ENCODE peak calls at places on chromosomes 7 and 10, in seven cellular contexts. Y is T-helper 2 cell, Q is nucleus accumbens, W is T-helper 17 cell, M is LoVo, O is COR-L47, K is fibroblast of lung. C is an unnamed sample.

GRCh38 chr10:129754211-129755050 is 209.6 kb downstream of the EBF3 start:
- DNase-seq in K (no peak), Q (no peak), M (no peak), W (no peak), O (no peak), Y (no peak), C (no peak)

GRCh38 chr10:91796332-91797076 is 1.7 kb upstream of the TNKS2 start:
- DNase-seq in O (peak), Q (no peak), Y (peak), W (peak), M (peak), K (no peak), C (peak)

GRCh38 chr7:132942721-132943120 is 139.2 kb downstream of the CHCHD3 start:
- DNase-seq in O (no peak), Q (no peak), W (no peak), Y (no peak), K (peak), M (no peak), C (no peak)

GRCh38 chr10:113179270-113179669 is 229.2 kb downstream of the TCF7L2 start:
- DNase-seq in M (no peak), K (no peak), W (no peak), Q (no peak), Y (no peak), O (no peak), C (no peak)

GRCh38 chr10:24370877-24371276 is 161.9 kb downstream of the KIAA1217 start:
- DNase-seq in Y (no peak), W (no peak), Q (no peak), K (no peak), M (no peak), O (no peak), C (no peak)

GRCh38 chr7:3043544-3044395 is at the start of gene CARD11:
- DNase-seq in Q (no peak), M (no peak), W (peak), K (peak), Y (peak), O (no peak), C (no peak)

GRCh38 chr7:85529831-85530230 is 343.0 kb upstream of the SEMA3D start:
- DNase-seq in M (no peak), K (peak), O (no peak), W (no peak), Q (no peak), Y (no peak), C (no peak)

GRCh38 chr7:6149996-6150395 is 118.8 kb downstream of the ANKRD61 start:
- DNase-seq in M (no peak), Q (no peak), W (no peak), Y (no peak), O (no peak), K (no peak), C (no peak)

GRCh38 chr7:107860981-107861652 is 29.9 kb upstream of the DLD start:
- DNase-seq in K (peak), Q (no peak), W (no peak), Y (no peak), O (no peak), M (no peak), C (peak)

GRCh38 chr7:26900283-26900682 is 35.9 kb upstream of the SKAP2 start:
- DNase-seq in Y (no peak), Q (no peak), W (no peak), O (peak), M (no peak), K (no peak), C (no peak)

GRCh38 chr7:100490483-100491191 is 6.9 kb downstream of the NYAP1 start:
- DNase-seq in Q (no peak), O (peak), W (no peak), K (no peak), M (no peak), Y (no peak), C (no peak)

GRCh38 chr7:130901209-130901783 is 167.3 kb upstream of the KLF14 start:
- DNase-seq in W (no peak), Y (no peak), M (peak), Q (no peak), K (peak), O (no peak), C (no peak)

GRCh38 chr10:56231436-56231835 is 129.6 kb downstream of the ZWINT start:
- DNase-seq in M (no peak), K (no peak), O (no peak), W (no peak), Q (no peak), Y (no peak), C (no peak)

GRCh38 chr7:24964177-24964576 is 15.8 kb downstream of the OSBPL3 start:
- DNase-seq in M (no peak), Y (no peak), O (no peak), W (no peak), Q (no peak), K (no peak), C (no peak)

GRCh38 chr7:42407311-42407710 is 170.3 kb upstream of the GLI3 start:
- DNase-seq in W (no peak), K (no peak), Y (no peak), Q (no peak), M (no peak), O (no peak), C (no peak)

GRCh38 chr10:132554991-132555647 is 17.5 kb downstream of the INPP5A start:
- DNase-seq in M (no peak), O (no peak), W (no peak), Q (no peak), K (no peak), Y (no peak), C (peak)

GRCh38 chr7:74288034-74288881 is 949 bp upstream of the CLIP2 start:
- DNase-seq in O (no peak), Q (no peak), K (peak), Y (no peak), W (no peak), M (no peak), C (no peak)

GRCh38 chr7:75565129-75565528 is 73.0 kb downstream of the SPDYE5 start:
- DNase-seq in Y (no peak), K (peak), O (no peak), M (no peak), Q (no peak), W (no peak), C (no peak)

GRCh38 chr10:111093741-111094380 is 17.0 kb downstream of the ADRA2A start:
- DNase-seq in W (no peak), K (peak), M (no peak), O (no peak), Y (no peak), Q (no peak), C (no peak)

GRCh38 chr7:41065663-41066062 is 637.2 kb downstream of the INHBA start:
- DNase-seq in W (no peak), K (no peak), Y (no peak), M (peak), O (no peak), Q (no peak), C (no peak)

GRCh38 chr10:69879628-69880257 is 78.0 kb downstream of the COL13A1 start:
- DNase-seq in K (no peak), Q (no peak), O (no peak), M (no peak), Y (no peak), W (no peak), C (no peak)

GRCh38 chr10:36534471-36535002 is 590.9 kb upstream of the ANKRD30A start:
- DNase-seq in W (no peak), M (no peak), K (peak), O (no peak), Q (no peak), Y (no peak), C (no peak)

GRCh38 chr10:93406367-93407145 is 75.6 kb downstream of the MYOF start:
- DNase-seq in Q (no peak), Y (no peak), W (no peak), K (peak), O (no peak), M (no peak), C (no peak)

GRCh38 chr10:92074126-92074887 is 150.7 kb downstream of the BTAF1 start:
- DNase-seq in Q (no peak), Y (no peak), W (no peak), M (no peak), O (no peak), K (no peak), C (no peak)

GRCh38 chr7:137458399-137458798 is 114.9 kb upstream of the PTN start:
- DNase-seq in K (no peak), O (no peak), Y (no peak), M (no peak), Q (no peak), W (no peak), C (no peak)

GRCh38 chr10:112872728-112873127 is 77.3 kb upstream of the TCF7L2 start:
- DNase-seq in K (no peak), Y (no peak), O (no peak), M (no peak), W (no peak), Q (no peak), C (no peak)

GRCh38 chr7:152615052-152615741 is 60.7 kb downstream of the XRCC2 start:
- DNase-seq in Q (peak), M (no peak), O (peak), W (no peak), K (no peak), Y (no peak), C (no peak)

GRCh38 chr10:103637855-103638561 is 144.5 kb downstream of the NEURL1 start:
- DNase-seq in K (peak), W (no peak), O (no peak), Y (no peak), Q (no peak), M (no peak), C (peak)

GRCh38 chr10:120897343-120897742 is 46.2 kb downstream of the WDR11 start:
- DNase-seq in W (no peak), K (no peak), M (no peak), Y (no peak), O (no peak), Q (no peak), C (no peak)

GRCh38 chr7:113109718-113110117 is 8.6 kb downstream of the SMIM30 start:
- DNase-seq in Q (no peak), M (no peak), Y (no peak), K (no peak), O (no peak), W (no peak), C (no peak)

GRCh38 chr7:12518920-12519681 is 51.4 kb upstream of the SCIN start:
- DNase-seq in M (no peak), O (no peak), Y (no peak), Q (no peak), W (no peak), K (peak), C (no peak)

GRCh38 chr7:141045126-141045841 is 28.6 kb upstream of the TMEM178B start:
- DNase-seq in Y (no peak), O (no peak), W (no peak), Q (no peak), K (peak), M (no peak), C (no peak)

GRCh38 chr10:103828107-103828506 is 27.3 kb downstream of the SH3PXD2A start:
- DNase-seq in M (peak), W (no peak), Y (no peak), K (peak), O (no peak), Q (no peak), C (no peak)

GRCh38 chr7:114943953-114944741 is 22.3 kb downstream of the MDFIC start:
- DNase-seq in W (no peak), M (no peak), Q (no peak), Y (no peak), O (no peak), K (peak), C (no peak)

GRCh38 chr10:13505040-13505680 is 23.7 kb downstream of the BEND7 start:
- DNase-seq in M (no peak), W (no peak), Y (no peak), K (no peak), Q (no peak), O (no peak), C (no peak)

GRCh38 chr10:86862786-86863185 is 94.6 kb downstream of the MMRN2 start:
- DNase-seq in M (peak), K (no peak), O (no peak), Q (no peak), W (no peak), Y (no peak), C (no peak)

GRCh38 chr10:35453855-35454532 is 117.7 kb downstream of the CCNY start:
- DNase-seq in Q (no peak), W (no peak), M (no peak), O (no peak), Y (no peak), K (peak), C (no peak)